ENCODE peak calls at places on chromosomes 1 and 21, in six cellular contexts. M is posterior cingulate gyrus, C is foreskin keratinocyte, S is HFF-Myc, Z is HTR-8/SVneo, B is hepatic stellate cell. H is an unnamed sample.

GRCh38 chr1:24909388-24909898 is 20.6 kb downstream of the RUNX3 start:
- DNase-seq in S (no peak), C (no peak), Z (no peak), M (peak), B (peak), H (no peak)

GRCh38 chr1:52142220-52143153 is 598 bp downstream of the ZFYVE9 start:
- DNase-seq in B (peak), M (peak), S (no peak), C (peak), Z (peak), H (no peak)

GRCh38 chr1:215749423-215749822 is 182.3 kb downstream of the KCTD3 start:
- DNase-seq in C (peak), S (peak), Z (peak), B (peak), M (no peak), H (peak)

GRCh38 chr21:41593051-41593783 is 85.3 kb upstream of the TMPRSS2 start:
- DNase-seq in B (no peak), Z (no peak), M (no peak), S (no peak), C (no peak), H (no peak)

GRCh38 chr1:206513312-206514111 is 6.2 kb downstream of the RASSF5 start:
- DNase-seq in C (peak), B (peak), M (no peak), S (peak), Z (no peak), H (peak)

GRCh38 chr1:22489823-22490222 is 38.2 kb downstream of the ZBTB40 start:
- DNase-seq in C (no peak), Z (no peak), M (no peak), S (no peak), B (no peak), H (no peak)

GRCh38 chr1:153881764-153882163 is 41.0 kb downstream of the GATAD2B start:
- DNase-seq in M (no peak), B (peak), C (no peak), Z (no peak), S (peak), H (no peak)

GRCh38 chr1:203559523-203559922 is 65.6 kb downstream of the OPTC start:
- DNase-seq in Z (no peak), B (peak), C (no peak), M (no peak), S (no peak), H (no peak)